ENCODE peak calls at places on chromosomes 2 and 18, in four cellular contexts. O, N, E and Z are unnamed samples.

GRCh38 chr2:61705625-61706024 is 148.2 kb downstream of the FAM161A start:
- DNase-seq in E (no peak), O (no peak), N (no peak), Z (no peak)

GRCh38 chr2:38700881-38701458 is 35.1 kb downstream of the GALM start:
- DNase-seq in O (no peak), E (no peak), N (no peak), Z (no peak)

GRCh38 chr18:21269349-21269748 is 27.3 kb downstream of the GREB1L start:
- DNase-seq in N (no peak), O (no peak), E (no peak), Z (no peak)

GRCh38 chr2:221816566-221816965 is 244.5 kb upstream of the EPHA4 start:
- DNase-seq in E (no peak), N (no peak), O (no peak), Z (no peak)

GRCh38 chr18:48841381-48842258 is 109.1 kb downstream of the SMAD7 start:
- DNase-seq in E (peak), N (no peak), O (no peak), Z (peak)

GRCh38 chr2:44932079-44932478 is 9.4 kb upstream of the SIX3 start:
- DNase-seq in N (peak), E (no peak), O (no peak), Z (no peak)

GRCh38 chr2:64213607-64214275 is 69.5 kb upstream of the PELI1 start:
- DNase-seq in N (no peak), O (no peak), E (peak), Z (no peak)

GRCh38 chr2:45771251-45771650 is 119.8 kb downstream of the PRKCE start:
- DNase-seq in O (no peak), E (no peak), N (peak), Z (no peak)

GRCh38 chr2:88765154-88765948 is 73.9 kb downstream of the RPIA start:
- DNase-seq in O (peak), N (peak), E (no peak), Z (no peak)

GRCh38 chr18:48934708-48935432 is 15.9 kb downstream of the SMAD7 start:
- DNase-seq in O (no peak), N (no peak), E (no peak), Z (no peak)

GRCh38 chr2:41933585-41934322 is 114.1 kb upstream of the PKDCC start:
- DNase-seq in N (no peak), O (peak), E (no peak), Z (no peak)
- TF ChIP-seq NR3C1 in N (no peak), O (no peak), E (no peak), Z (no peak)

DNA sequence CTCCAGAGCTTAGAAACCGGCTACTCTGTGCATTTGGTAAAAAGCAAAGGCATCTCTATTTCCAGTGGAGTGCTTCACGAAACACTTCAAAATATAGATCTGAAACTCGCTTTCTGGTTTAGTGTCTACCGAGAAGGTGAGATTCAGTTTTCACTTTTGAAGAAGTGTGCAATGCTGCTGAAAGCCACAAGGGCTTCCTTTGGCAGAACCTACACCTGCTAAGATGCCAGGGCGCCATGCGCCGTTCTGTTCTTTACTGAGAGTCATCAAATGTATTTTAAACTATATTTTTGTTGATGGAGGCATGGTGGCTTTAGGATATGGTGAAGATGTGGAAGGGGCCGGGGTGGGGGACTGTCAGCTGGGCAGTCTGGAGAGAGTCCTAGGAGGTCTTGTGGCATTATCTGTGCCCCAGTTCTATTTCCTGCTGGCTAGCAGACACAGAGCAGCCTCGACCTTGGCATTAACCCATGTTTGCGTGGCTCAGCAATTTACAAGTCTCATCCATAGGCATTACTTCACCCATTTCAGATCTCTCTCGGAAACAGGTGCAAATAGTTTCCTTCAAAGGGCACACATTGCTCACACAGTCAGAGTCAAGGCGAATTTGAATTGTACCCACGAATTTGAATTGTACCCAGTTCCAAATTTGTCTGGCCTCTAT is 46.7 kb upstream of the KCNF1 start:
- DNase-seq in O (no peak), E (no peak), N (no peak), Z (no peak)
- TF ChIP-seq NR3C1 in O (no peak), E (no peak), N (no peak), Z (no peak)

GRCh38 chr2:11962707-11963358 is 216.4 kb downstream of the LPIN1 start:
- DNase-seq in E (no peak), O (no peak), N (no peak), Z (no peak)
- TF ChIP-seq NR3C1 in E (no peak), O (no peak), N (no peak), Z (no peak)

GRCh38 chr2:99066075-99066557 is 75.4 kb upstream of the C2orf15 start:
- DNase-seq in E (peak), N (no peak), O (peak), Z (peak)
- TF ChIP-seq NR3C1 in E (no peak), N (no peak), O (no peak), Z (no peak)

GRCh38 chr2:238985931-238986446 is 138.1 kb downstream of the TWIST2 start:
- DNase-seq in N (no peak), O (no peak), E (no peak), Z (no peak)
- TF ChIP-seq NR3C1 in N (no peak), O (no peak), E (no peak), Z (no peak)

DNA sequence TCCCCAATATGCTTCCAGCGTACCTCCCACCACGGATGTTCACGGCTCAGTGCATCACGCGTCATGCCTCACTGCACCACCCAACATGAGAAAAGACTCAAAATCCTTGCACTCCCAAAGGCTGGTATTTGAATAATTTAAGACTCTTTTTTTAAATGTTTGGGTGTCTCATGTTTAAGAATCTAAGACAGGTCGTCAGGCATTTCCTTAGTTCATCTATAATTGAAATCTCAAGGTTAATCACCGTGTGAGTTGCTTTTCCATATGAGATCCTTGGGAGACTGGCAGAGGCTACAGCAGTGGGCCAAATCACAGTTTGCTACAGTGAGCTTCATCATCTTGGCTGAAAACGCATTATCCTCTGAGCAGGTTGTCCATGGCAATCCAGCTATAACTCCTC is 846.4 kb downstream of the DCDC2C start:
- DNase-seq in N (no peak), E (no peak), O (no peak), Z (no peak)
- TF ChIP-seq NR3C1 in N (no peak), E (no peak), O (no peak), Z (no peak)

GRCh38 chr2:16509042-16509441 is 156.6 kb downstream of the CYRIA start:
- DNase-seq in N (no peak), E (no peak), O (no peak), Z (no peak)
- TF ChIP-seq NR3C1 in N (no peak), E (no peak), O (no peak), Z (no peak)

GRCh38 chr2:207397917-207398655 is 131.7 kb upstream of the CREB1 start:
- DNase-seq in O (no peak), E (no peak), N (no peak), Z (no peak)

GRCh38 chr2:207394203-207394741 is 135.5 kb upstream of the CREB1 start:
- DNase-seq in N (no peak), E (no peak), O (peak), Z (no peak)

GRCh38 chr2:207399301-207399700 is 130.5 kb upstream of the CREB1 start:
- DNase-seq in E (no peak), O (no peak), N (no peak), Z (no peak)

GRCh38 chr2:207395535-207396251 is 134.1 kb upstream of the CREB1 start:
- DNase-seq in O (peak), E (no peak), N (no peak), Z (no peak)

DNA sequence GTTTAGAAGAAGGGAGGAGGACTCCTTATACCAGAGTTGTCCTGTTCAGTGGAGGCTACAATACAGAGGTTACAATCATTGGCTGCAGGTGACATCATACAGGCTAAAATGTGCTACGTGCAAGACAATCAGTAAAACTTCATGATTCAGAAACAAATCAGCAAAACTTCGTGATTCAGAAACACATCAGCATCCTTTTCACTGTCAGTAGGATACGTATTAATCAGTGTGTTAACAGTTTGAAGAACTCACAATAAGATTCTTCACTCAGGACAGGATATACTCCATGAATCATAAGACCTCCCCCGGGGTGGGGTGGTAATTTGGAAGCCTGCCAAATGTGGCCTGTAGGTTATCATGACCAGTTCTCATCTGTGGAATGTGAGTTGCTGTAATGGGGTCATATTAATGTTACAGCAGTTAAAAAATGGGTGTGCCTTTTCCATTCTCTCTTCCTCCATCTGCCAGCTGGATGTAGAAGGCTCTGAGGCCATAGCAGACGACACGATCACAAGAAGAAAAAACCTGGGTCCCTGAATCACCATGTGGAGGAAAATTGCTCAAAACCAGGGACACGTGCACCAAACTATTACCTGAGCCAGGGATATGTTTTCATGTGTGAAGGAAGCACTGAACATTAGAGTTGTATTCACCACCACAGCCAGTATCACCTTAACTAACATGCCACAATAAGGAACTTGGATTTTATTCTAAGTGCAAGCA is 134.8 kb upstream of the CREB1 start:
- DNase-seq in O (peak), N (no peak), E (peak), Z (no peak)
- TF ChIP-seq NR3C1 in O (no peak), N (no peak), E (no peak), Z (no peak)

DNA sequence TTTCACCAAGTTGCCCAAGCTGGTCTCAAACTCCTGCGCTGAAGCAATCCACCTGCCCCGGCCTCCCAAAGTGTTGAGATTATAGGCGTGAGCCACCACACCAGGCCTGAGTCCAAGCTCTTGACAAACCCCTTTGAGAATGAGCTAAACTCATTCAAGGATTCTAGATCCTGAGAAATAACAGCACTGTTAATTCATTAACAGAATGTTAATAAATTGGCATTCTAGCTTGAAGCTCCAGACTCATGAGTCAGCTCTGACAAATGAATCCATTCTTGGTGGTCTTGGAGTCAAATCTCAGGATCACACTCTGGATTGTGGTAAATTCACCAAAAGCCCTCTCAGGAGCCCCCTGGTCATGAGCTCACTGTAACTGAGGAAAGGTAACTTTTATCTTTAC is 1.8 kb downstream of the NARS1 start:
- DNase-seq in E (no peak), O (no peak), N (no peak), Z (no peak)
- TF ChIP-seq NR3C1 in E (no peak), O (no peak), N (no peak), Z (no peak)

GRCh38 chr2:190216829-190217228 is 102.8 kb downstream of the HIBCH start:
- DNase-seq in E (peak), N (peak), O (peak), Z (peak)
- TF ChIP-seq NR3C1 in E (no peak), N (no peak), O (no peak), Z (no peak)